ENCODE peak calls at places on chromosomes 13 and 19, in ten cellular contexts. One of them, this sample, is unnamed.
A peak's percentile ranks its signal among the peaks of the same experiment; 100 is the strongest.

GRCh38 chr13:108897955-108898354 is 268.5 kb downstream of the MYO16 start:
- DNase-seq in amniotic stem cell: no peak
- DNase-seq in naive B cell: no peak
- DNase-seq in IMR-90: peak; percentile 15
- DNase-seq in AG20443: no peak
- DNase-seq in stimulated activated CD4-positive, alpha-beta T cell treated with anti-CD3 and anti-CD28 coated beads, Interleukin-15, amount 100 ng/mL, for 1 hour: no peak
- DNase-seq in transverse colon: no peak
- DNase-seq in hypothalamus: no peak
- DNase-seq in heart right ventricle: no peak
- DNase-seq in erythroblast: no peak
- DNase-seq in this sample: no peak

GRCh38 chr13:111915104-111915551 is 151.8 kb upstream of the SOX1 start:
- DNase-seq in heart right ventricle: no peak
- DNase-seq in transverse colon: no peak
- DNase-seq in AG20443: no peak
- DNase-seq in stimulated activated CD4-positive, alpha-beta T cell treated with anti-CD3 and anti-CD28 coated beads, Interleukin-15, amount 100 ng/mL, for 1 hour: no peak
- DNase-seq in IMR-90: no peak
- DNase-seq in naive B cell: no peak
- DNase-seq in amniotic stem cell: no peak
- DNase-seq in erythroblast: no peak
- DNase-seq in hypothalamus: no peak
- DNase-seq in this sample: no peak

GRCh38 chr19:42573642-42574041 is 21.1 kb downstream of the CEACAM8 start:
- DNase-seq in hypothalamus: no peak
- DNase-seq in AG20443: no peak
- DNase-seq in naive B cell: no peak
- DNase-seq in stimulated activated CD4-positive, alpha-beta T cell treated with anti-CD3 and anti-CD28 coated beads, Interleukin-15, amount 100 ng/mL, for 1 hour: no peak
- DNase-seq in erythroblast: no peak
- DNase-seq in transverse colon: no peak
- DNase-seq in amniotic stem cell: no peak
- DNase-seq in heart right ventricle: no peak
- DNase-seq in IMR-90: no peak
- DNase-seq in this sample: no peak

GRCh38 chr19:39738809-39739208 is 980 bp upstream of the CLC start:
- DNase-seq in naive B cell: no peak
- DNase-seq in erythroblast: no peak
- DNase-seq in heart right ventricle: no peak
- DNase-seq in AG20443: no peak
- DNase-seq in transverse colon: no peak
- DNase-seq in hypothalamus: no peak
- DNase-seq in IMR-90: no peak
- DNase-seq in amniotic stem cell: no peak
- DNase-seq in stimulated activated CD4-positive, alpha-beta T cell treated with anti-CD3 and anti-CD28 coated beads, Interleukin-15, amount 100 ng/mL, for 1 hour: no peak
- DNase-seq in this sample: no peak

GRCh38 chr19:47707135-47707925 is 5.9 kb upstream of the EHD2 start:
- DNase-seq in AG20443: peak; percentile 73
- DNase-seq in hypothalamus: peak; percentile 49
- DNase-seq in stimulated activated CD4-positive, alpha-beta T cell treated with anti-CD3 and anti-CD28 coated beads, Interleukin-15, amount 100 ng/mL, for 1 hour: peak; percentile 57
- DNase-seq in IMR-90: peak; percentile 75
- DNase-seq in erythroblast: peak; percentile 83
- DNase-seq in amniotic stem cell: peak; percentile 58
- DNase-seq in naive B cell: peak; percentile 42
- DNase-seq in heart right ventricle: peak; percentile 68
- DNase-seq in transverse colon: peak; percentile 82
- DNase-seq in this sample: peak; percentile 74

GRCh38 chr19:3479177-3479818 is 1.0 kb downstream of the SMIM24 start:
- DNase-seq in transverse colon: peak; percentile 37
- DNase-seq in erythroblast: peak; percentile 64
- DNase-seq in stimulated activated CD4-positive, alpha-beta T cell treated with anti-CD3 and anti-CD28 coated beads, Interleukin-15, amount 100 ng/mL, for 1 hour: no peak
- DNase-seq in heart right ventricle: no peak
- DNase-seq in amniotic stem cell: no peak
- DNase-seq in AG20443: peak; percentile 61
- DNase-seq in naive B cell: peak; percentile 68
- DNase-seq in hypothalamus: no peak
- DNase-seq in IMR-90: no peak
- DNase-seq in this sample: no peak

GRCh38 chr13:44523176-44524017 is 52.7 kb downstream of the TSC22D1 start:
- DNase-seq in naive B cell: no peak
- DNase-seq in heart right ventricle: no peak
- DNase-seq in transverse colon: no peak
- DNase-seq in IMR-90: peak; percentile 79
- DNase-seq in stimulated activated CD4-positive, alpha-beta T cell treated with anti-CD3 and anti-CD28 coated beads, Interleukin-15, amount 100 ng/mL, for 1 hour: no peak
- DNase-seq in hypothalamus: no peak
- DNase-seq in erythroblast: no peak
- DNase-seq in amniotic stem cell: no peak
- DNase-seq in AG20443: peak; percentile 29
- DNase-seq in this sample: peak; percentile 23

GRCh38 chr19:12639901-12640613 is 26.5 kb downstream of the MAN2B1 start:
- DNase-seq in erythroblast: peak; percentile 87
- DNase-seq in AG20443: peak; percentile 95
- DNase-seq in hypothalamus: peak; percentile 76
- DNase-seq in IMR-90: peak; percentile 77
- DNase-seq in stimulated activated CD4-positive, alpha-beta T cell treated with anti-CD3 and anti-CD28 coated beads, Interleukin-15, amount 100 ng/mL, for 1 hour: peak; percentile 75
- DNase-seq in amniotic stem cell: peak; percentile 34
- DNase-seq in transverse colon: peak; percentile 87
- DNase-seq in heart right ventricle: peak; percentile 81
- DNase-seq in naive B cell: peak; percentile 85
- DNase-seq in this sample: peak; percentile 92

GRCh38 chr19:39497850-39498261 is 891 bp upstream of the DLL3 start:
- DNase-seq in IMR-90: peak; percentile 19
- DNase-seq in amniotic stem cell: no peak
- DNase-seq in erythroblast: peak; percentile 26
- DNase-seq in heart right ventricle: peak; percentile 49
- DNase-seq in AG20443: peak; percentile 40
- DNase-seq in naive B cell: peak; percentile 28
- DNase-seq in hypothalamus: peak; percentile 12
- DNase-seq in stimulated activated CD4-positive, alpha-beta T cell treated with anti-CD3 and anti-CD28 coated beads, Interleukin-15, amount 100 ng/mL, for 1 hour: no peak
- DNase-seq in transverse colon: peak; percentile 49
- DNase-seq in this sample: no peak

GRCh38 chr19:1370579-1371361 is 12.9 kb upstream of the NDUFS7 start:
- DNase-seq in heart right ventricle: no peak
- DNase-seq in erythroblast: no peak
- DNase-seq in transverse colon: no peak
- DNase-seq in IMR-90: no peak
- DNase-seq in AG20443: no peak
- DNase-seq in naive B cell: no peak
- DNase-seq in amniotic stem cell: no peak
- DNase-seq in hypothalamus: no peak
- DNase-seq in stimulated activated CD4-positive, alpha-beta T cell treated with anti-CD3 and anti-CD28 coated beads, Interleukin-15, amount 100 ng/mL, for 1 hour: no peak
- DNase-seq in this sample: no peak

GRCh38 chr13:114185182-114185971 is 6.3 kb downstream of the CFAP97D2 start:
- DNase-seq in erythroblast: no peak
- DNase-seq in AG20443: no peak
- DNase-seq in IMR-90: no peak
- DNase-seq in heart right ventricle: peak; percentile 58
- DNase-seq in hypothalamus: no peak
- DNase-seq in amniotic stem cell: no peak
- DNase-seq in transverse colon: no peak
- DNase-seq in naive B cell: no peak
- DNase-seq in stimulated activated CD4-positive, alpha-beta T cell treated with anti-CD3 and anti-CD28 coated beads, Interleukin-15, amount 100 ng/mL, for 1 hour: no peak
- DNase-seq in this sample: no peak

GRCh38 chr19:57620673-57621348 is 6.8 kb downstream of the ZNF134 start:
- DNase-seq in erythroblast: peak; percentile 25
- DNase-seq in naive B cell: no peak
- DNase-seq in amniotic stem cell: no peak
- DNase-seq in stimulated activated CD4-positive, alpha-beta T cell treated with anti-CD3 and anti-CD28 coated beads, Interleukin-15, amount 100 ng/mL, for 1 hour: no peak
- DNase-seq in hypothalamus: no peak
- DNase-seq in AG20443: no peak
- DNase-seq in heart right ventricle: no peak
- DNase-seq in transverse colon: no peak
- DNase-seq in IMR-90: peak; percentile 15
- DNase-seq in this sample: no peak

GRCh38 chr13:35857769-35858168 is 273.4 kb downstream of the DCLK1 start:
- DNase-seq in AG20443: peak; percentile 28
- DNase-seq in amniotic stem cell: no peak
- DNase-seq in IMR-90: peak; percentile 32
- DNase-seq in transverse colon: no peak
- DNase-seq in hypothalamus: no peak
- DNase-seq in erythroblast: no peak
- DNase-seq in heart right ventricle: no peak
- DNase-seq in stimulated activated CD4-positive, alpha-beta T cell treated with anti-CD3 and anti-CD28 coated beads, Interleukin-15, amount 100 ng/mL, for 1 hour: no peak
- DNase-seq in naive B cell: no peak
- DNase-seq in this sample: peak; percentile 30

GRCh38 chr19:13060233-13060963 is 42.3 kb downstream of the LYL1 start:
- DNase-seq in hypothalamus: peak; percentile 41
- DNase-seq in naive B cell: no peak
- DNase-seq in amniotic stem cell: no peak
- DNase-seq in AG20443: no peak
- DNase-seq in erythroblast: no peak
- DNase-seq in heart right ventricle: peak; percentile 71
- DNase-seq in IMR-90: no peak
- DNase-seq in stimulated activated CD4-positive, alpha-beta T cell treated with anti-CD3 and anti-CD28 coated beads, Interleukin-15, amount 100 ng/mL, for 1 hour: no peak
- DNase-seq in transverse colon: peak; percentile 35
- DNase-seq in this sample: peak; percentile 56

GRCh38 chr19:15107056-15108010 is at the start of gene SYDE1:
- DNase-seq in amniotic stem cell: peak; percentile 16
- DNase-seq in IMR-90: peak; percentile 55
- DNase-seq in naive B cell: no peak
- DNase-seq in transverse colon: no peak
- DNase-seq in AG20443: peak; percentile 96
- DNase-seq in hypothalamus: no peak
- DNase-seq in erythroblast: no peak
- DNase-seq in heart right ventricle: peak; percentile 68
- DNase-seq in stimulated activated CD4-positive, alpha-beta T cell treated with anti-CD3 and anti-CD28 coated beads, Interleukin-15, amount 100 ng/mL, for 1 hour: no peak
- DNase-seq in this sample: peak; percentile 92

GRCh38 chr13:111304603-111305289 is 15.7 kb upstream of the TEX29 start:
- DNase-seq in stimulated activated CD4-positive, alpha-beta T cell treated with anti-CD3 and anti-CD28 coated beads, Interleukin-15, amount 100 ng/mL, for 1 hour: no peak
- DNase-seq in amniotic stem cell: no peak
- DNase-seq in IMR-90: no peak
- DNase-seq in heart right ventricle: no peak
- DNase-seq in hypothalamus: no peak
- DNase-seq in transverse colon: no peak
- DNase-seq in AG20443: no peak
- DNase-seq in naive B cell: no peak
- DNase-seq in erythroblast: no peak
- DNase-seq in this sample: no peak

GRCh38 chr13:75072368-75072767 is 409.6 kb downstream of the TBC1D4 start:
- DNase-seq in transverse colon: no peak
- DNase-seq in erythroblast: no peak
- DNase-seq in heart right ventricle: no peak
- DNase-seq in IMR-90: no peak
- DNase-seq in amniotic stem cell: no peak
- DNase-seq in naive B cell: no peak
- DNase-seq in stimulated activated CD4-positive, alpha-beta T cell treated with anti-CD3 and anti-CD28 coated beads, Interleukin-15, amount 100 ng/mL, for 1 hour: no peak
- DNase-seq in AG20443: no peak
- DNase-seq in hypothalamus: no peak
- DNase-seq in this sample: no peak

GRCh38 chr19:55453861-55454260 is 7.6 kb downstream of the ISOC2 start:
- DNase-seq in erythroblast: no peak
- DNase-seq in heart right ventricle: no peak
- DNase-seq in hypothalamus: no peak
- DNase-seq in AG20443: no peak
- DNase-seq in transverse colon: no peak
- DNase-seq in naive B cell: no peak
- DNase-seq in amniotic stem cell: no peak
- DNase-seq in IMR-90: no peak
- DNase-seq in stimulated activated CD4-positive, alpha-beta T cell treated with anti-CD3 and anti-CD28 coated beads, Interleukin-15, amount 100 ng/mL, for 1 hour: no peak
- DNase-seq in this sample: no peak

GRCh38 chr13:73273737-73274136 is 214.9 kb downstream of the KLF5 start:
- DNase-seq in IMR-90: peak; percentile 89
- DNase-seq in stimulated activated CD4-positive, alpha-beta T cell treated with anti-CD3 and anti-CD28 coated beads, Interleukin-15, amount 100 ng/mL, for 1 hour: no peak
- DNase-seq in transverse colon: no peak
- DNase-seq in naive B cell: no peak
- DNase-seq in amniotic stem cell: peak; percentile 49
- DNase-seq in heart right ventricle: no peak
- DNase-seq in AG20443: peak; percentile 63
- DNase-seq in hypothalamus: no peak
- DNase-seq in erythroblast: no peak
- DNase-seq in this sample: peak; percentile 64